ENCODE peak calls at places on chromosomes 4 and X, in ten cellular contexts. E is naive B cell; Y is EL; X is stimulated activated CD4-positive, alpha-beta T cell treated with anti-CD3 and anti-CD28 coated beads, TNF-alpha, amount 100 ng/mL, for 4 hours; D is naive thymus-derived CD4-positive, alpha-beta T cell; Q is NCI-H510A; P is head of caudate nucleus; C is lower leg skin; T is Right ventricle myocardium superior; A is IMR-90. L is an unnamed sample.
A peak's percentile ranks its signal among the peaks of the same experiment; 100 is the strongest.

GRCh38 chr4:153465922-153466636 is at the start of gene TMEM131L:
- DNase-seq in T (peak; percentile 85), Q (peak; percentile 40), P (peak; percentile 87), C (peak; percentile 90), D (peak; percentile 63), E (peak; percentile 77), X (peak; percentile 60), A (peak; percentile 52), Y (peak; percentile 67), L (peak; percentile 90)

GRCh38 chr4:31741321-31741720 is 1021.2 kb downstream of the PCDH7 start:
- DNase-seq in C (no peak), A (no peak), Y (no peak), E (no peak), D (no peak), T (no peak), X (no peak), P (no peak), Q (no peak), L (no peak)

GRCh38 chrX:107374116-107374515 is 75.3 kb upstream of the FRMPD3 start:
- DNase-seq in Q (no peak), X (no peak), E (no peak), T (no peak), A (no peak), Y (no peak), D (no peak), P (no peak), C (no peak), L (no peak)

GRCh38 chrX:118066867-118067515 is 49.6 kb downstream of the KLHL13 start:
- DNase-seq in Y (no peak), Q (no peak), C (no peak), T (no peak), X (no peak), A (no peak), E (no peak), D (no peak), P (no peak), L (no peak)

GRCh38 chr4:2401610-2401983 is 16.8 kb downstream of the ZFYVE28 start:
- DNase-seq in Q (no peak), X (no peak), T (no peak), C (no peak), P (no peak), E (no peak), D (no peak), Y (no peak), A (no peak), L (no peak)

GRCh38 chrX:124426824-124427223 is 80.5 kb downstream of the SH2D1A start:
- DNase-seq in Q (no peak), X (no peak), A (no peak), C (no peak), T (no peak), E (no peak), P (no peak), Y (no peak), D (no peak), L (no peak)

GRCh38 chr4:105191621-105192210 is 45.0 kb downstream of the TET2 start:
- DNase-seq in A (peak; percentile 72), T (no peak), C (no peak), D (no peak), P (no peak), Y (peak; percentile 46), E (no peak), Q (no peak), X (no peak), L (peak; percentile 39)

GRCh38 chr4:109433281-109434006 is at the start of gene SEC24B:
- DNase-seq in D (peak; percentile 88), Y (peak; percentile 82), C (peak; percentile 98), E (peak; percentile 94), P (peak; percentile 92), X (peak; percentile 90), A (peak; percentile 62), Q (peak; percentile 69), T (peak; percentile 96), L (peak; percentile 89)

GRCh38 chrX:31546130-31546529 is 474.3 kb upstream of the FTHL17 start:
- DNase-seq in Y (peak; percentile 80), X (no peak), C (no peak), P (no peak), D (no peak), T (no peak), Q (no peak), A (peak; percentile 76), E (no peak), L (no peak)

GRCh38 chrX:76148011-76148665 is 24.7 kb upstream of the PBDC1 start:
- DNase-seq in T (no peak), C (no peak), A (peak; percentile 25), D (no peak), E (no peak), Y (peak; percentile 38), Q (no peak), P (no peak), X (no peak), L (no peak)

GRCh38 chrX:31223817-31224216 is 152.0 kb upstream of the FTHL17 start:
- DNase-seq in Q (no peak), T (no peak), C (no peak), D (no peak), A (peak; percentile 80), P (no peak), E (peak; percentile 12), Y (peak; percentile 38), X (no peak), L (peak; percentile 28)

GRCh38 chr4:146155152-146155724 is 20.3 kb upstream of the LSM6 start:
- DNase-seq in D (no peak), P (no peak), Q (no peak), C (no peak), E (no peak), X (no peak), Y (no peak), T (no peak), A (no peak), L (no peak)

GRCh38 chrX:1239681-1240142 is 27.3 kb upstream of the CRLF2 start:
- DNase-seq in X (no peak), A (no peak), Y (no peak), C (peak; percentile 92), P (peak; percentile 54), E (peak; percentile 90), D (peak; percentile 36), Q (no peak), T (peak; percentile 75), L (peak; percentile 82)

GRCh38 chr4:89162987-89163386 is 51.7 kb downstream of the TIGD2 start:
- DNase-seq in Y (no peak), Q (no peak), P (no peak), T (no peak), C (no peak), E (no peak), A (no peak), D (no peak), X (no peak), L (no peak)

GRCh38 chr4:26015133-26015651 is 101.2 kb downstream of the SMIM20 start:
- DNase-seq in P (no peak), T (peak; percentile 87), Q (no peak), C (peak; percentile 90), D (no peak), A (peak; percentile 97), E (no peak), Y (peak; percentile 99), X (no peak), L (no peak)

GRCh38 chrX:41449615-41450014 is 2.5 kb downstream of the NYX start:
- DNase-seq in X (no peak), Q (no peak), P (no peak), A (peak; percentile 24), Y (peak; percentile 17), E (peak; percentile 16), D (no peak), C (no peak), T (no peak), L (no peak)

GRCh38 chrX:151713859-151714258 is 2.0 kb upstream of the FATE1 start:
- DNase-seq in X (no peak), A (no peak), Q (no peak), E (no peak), C (no peak), Y (peak; percentile 10), D (no peak), T (no peak), P (peak; percentile 34), L (peak; percentile 47)

GRCh38 chr4:182928061-182928460 is 10.9 kb upstream of the DCTD start:
- DNase-seq in Q (no peak), E (no peak), P (no peak), D (no peak), Y (peak; percentile 41), T (no peak), A (no peak), C (no peak), X (no peak), L (no peak)

GRCh38 chr4:11250510-11250909 is 178.2 kb downstream of the HS3ST1 start:
- DNase-seq in X (no peak), Q (no peak), Y (no peak), A (no peak), E (no peak), D (no peak), T (no peak), P (no peak), C (no peak), L (no peak)

GRCh38 chrX:10726647-10727046 is 106.3 kb upstream of the MID1 start:
- DNase-seq in A (peak; percentile 68), Q (no peak), C (no peak), P (no peak), Y (peak; percentile 79), T (no peak), X (no peak), D (no peak), E (no peak), L (no peak)